ENCODE peak calls at places on chromosomes 3 and 15, in five cellular contexts. K is A549, Q is mucosa of descending colon, U is AG04450, F is breast epithelium. R is an unnamed sample.
A peak's percentile ranks its signal among the peaks of the same experiment; 100 is the strongest.

GRCh38 chr3:53516339-53516738 is 21.9 kb downstream of the CACNA1D start:
- DNase-seq in K (no peak), Q (no peak), F (no peak), U (no peak), R (no peak)

GRCh38 chr3:187767266-187768032 is 22.2 kb upstream of the BCL6 start:
- DNase-seq in U (peak; percentile 75), K (no peak), F (no peak), Q (no peak), R (no peak)

GRCh38 chr3:76505202-76505875 is 534.6 kb upstream of the ROBO2 start:
- DNase-seq in U (no peak), K (no peak), Q (no peak), F (no peak), R (no peak)

GRCh38 chr3:170689218-170689874 is 103.5 kb upstream of the SLC7A14 start:
- DNase-seq in U (peak; percentile 68), K (peak; percentile 10), F (peak; percentile 71), Q (no peak), R (no peak)

GRCh38 chr3:52845691-52846426 is 11.0 kb upstream of the MUSTN1 start:
- DNase-seq in K (peak; percentile 8), Q (no peak), U (no peak), F (no peak), R (no peak)

GRCh38 chr3:149535395-149535685 is 60.8 kb downstream of the TM4SF4 start:
- DNase-seq in U (no peak), F (no peak), Q (no peak), K (no peak), R (no peak)

GRCh38 chr3:98734737-98735136 is 28.4 kb upstream of the ST3GAL6 start:
- DNase-seq in U (no peak), Q (no peak), F (no peak), K (no peak), R (no peak)

GRCh38 chr3:62451211-62451892 is 78.0 kb upstream of the FEZF2 start:
- DNase-seq in Q (no peak), F (no peak), U (no peak), K (no peak), R (no peak)

GRCh38 chr15:99423186-99424130 is 142.3 kb upstream of the MEF2A start:
- DNase-seq in Q (peak; percentile 44), K (no peak), F (no peak), U (no peak), R (no peak)

GRCh38 chr3:24344784-24345439 is 149.7 kb downstream of the THRB start:
- DNase-seq in U (no peak), F (no peak), K (no peak), Q (no peak), R (no peak)

GRCh38 chr3:45896956-45897355 is 10.6 kb downstream of the CCR9 start:
- DNase-seq in F (no peak), K (no peak), Q (no peak), U (peak; percentile 45), R (no peak)

GRCh38 chr15:81133782-81134461 is at the start of gene CFAP161:
- DNase-seq in Q (peak; percentile 61), F (peak; percentile 37), U (peak; percentile 33), K (peak; percentile 33), R (peak; percentile 27)

GRCh38 chr3:85148056-85148455 is 189.3 kb downstream of the CADM2 start:
- DNase-seq in K (no peak), F (no peak), U (no peak), Q (no peak), R (no peak)

GRCh38 chr3:160911399-160911798 is 155.4 kb downstream of the PPM1L start:
- DNase-seq in U (no peak), Q (no peak), K (no peak), F (no peak), R (no peak)

GRCh38 chr3:172317984-172318383 is 130.3 kb downstream of the GHSR start:
- DNase-seq in Q (peak; percentile 55), F (peak; percentile 44), U (peak; percentile 84), K (peak; percentile 13), R (no peak)

GRCh38 chr3:150765949-150766720 is 3.2 kb upstream of the SIAH2 start:
- DNase-seq in Q (no peak), F (no peak), U (no peak), K (no peak), R (no peak)

GRCh38 chr15:68674975-68675374 is 96.2 kb downstream of the CORO2B start:
- DNase-seq in Q (no peak), K (no peak), F (no peak), U (no peak), R (no peak)

GRCh38 chr3:81816473-81817260 is 55.2 kb upstream of the GBE1 start:
- DNase-seq in U (no peak), Q (no peak), F (no peak), K (no peak), R (no peak)

GRCh38 chr3:149212386-149212785 is 9.2 kb downstream of the CP start:
- DNase-seq in Q (no peak), F (no peak), K (no peak), U (no peak), R (no peak)

GRCh38 chr15:42375941-42376340 is 16.6 kb downstream of the CAPN3 start:
- DNase-seq in Q (no peak), K (no peak), U (no peak), F (no peak), R (no peak)

GRCh38 chr15:42373274-42373673 is 14.0 kb downstream of the CAPN3 start:
- DNase-seq in Q (no peak), K (no peak), F (no peak), U (no peak), R (peak; percentile 43)

GRCh38 chr15:42374810-42375209 is 15.5 kb downstream of the CAPN3 start:
- DNase-seq in K (no peak), U (no peak), F (no peak), Q (no peak), R (no peak)

GRCh38 chr15:42373936-42374335 is 14.6 kb downstream of the CAPN3 start:
- DNase-seq in K (no peak), Q (no peak), U (no peak), F (no peak), R (no peak)

GRCh38 chr15:42375252-42375651 is 16.0 kb downstream of the CAPN3 start:
- DNase-seq in Q (no peak), K (no peak), F (no peak), U (no peak), R (no peak)
- H3K9me3 ChIP-seq in Q (peaks cover 8% of the 10 kb centered on the region), K (no peaks in the 10 kb centered on the region), F (no peaks in the 10 kb centered on the region), U (peaks cover 3% of the 10 kb centered on the region), R (no peaks in the 10 kb centered on the region)

DNA sequence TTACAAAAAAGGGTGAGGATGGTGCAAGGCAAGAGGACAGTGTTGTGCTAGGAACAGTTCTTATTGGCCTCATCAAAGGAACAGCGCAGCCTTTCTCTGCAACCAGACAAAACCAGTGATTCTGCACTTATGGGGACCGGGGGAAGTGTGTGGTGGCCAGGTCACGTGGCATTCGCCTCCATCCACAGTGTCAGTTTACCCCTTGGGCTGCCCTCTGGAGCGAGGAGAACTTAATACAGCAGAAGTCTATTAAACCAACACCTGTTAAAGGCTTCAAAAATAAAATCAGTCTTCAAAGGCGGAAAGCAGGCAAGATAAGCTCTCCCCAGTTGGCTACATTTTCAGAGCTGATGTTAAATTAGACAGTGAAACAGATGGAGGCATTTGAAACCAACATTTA is 75.3 kb downstream of the LRIG1 start:
- DNase-seq in Q (no peak), K (no peak), F (no peak), U (no peak), R (no peak)
- H3K9me3 ChIP-seq in Q (peaks cover 12% of the 10 kb centered on the region), K (no peaks in the 10 kb centered on the region), F (peaks cover 8% of the 10 kb centered on the region), U (peaks cover 9% of the 10 kb centered on the region), R (no peaks in the 10 kb centered on the region)

GRCh38 chr15:46174122-46174521 is 539.3 kb downstream of the SQOR start:
- DNase-seq in F (no peak), K (no peak), Q (no peak), U (no peak), R (no peak)

GRCh38 chr15:46177219-46177618 is 542.4 kb downstream of the SQOR start:
- DNase-seq in Q (no peak), U (no peak), F (no peak), K (no peak), R (no peak)

GRCh38 chr15:46178138-46178537 is 543.3 kb downstream of the SQOR start:
- DNase-seq in K (no peak), F (no peak), U (no peak), Q (no peak), R (no peak)
- H3K9me3 ChIP-seq in K (no peaks in the 10 kb centered on the region), F (peaks cover 3% of the 10 kb centered on the region), U (peaks cover 3% of the 10 kb centered on the region), Q (no peaks in the 10 kb centered on the region), R (no peaks in the 10 kb centered on the region)

GRCh38 chr15:28919201-28919627 is 33.4 kb downstream of the APBA2 start:
- DNase-seq in Q (no peak), U (no peak), F (no peak), K (peak; percentile 36), R (no peak)

GRCh38 chr15:28918141-28918983 is 32.6 kb downstream of the APBA2 start:
- DNase-seq in Q (no peak), K (peak; percentile 65), U (no peak), F (no peak), R (no peak)

GRCh38 chr15:28920781-28921331 is 35.1 kb downstream of the APBA2 start:
- DNase-seq in Q (no peak), U (no peak), F (no peak), K (no peak), R (no peak)

GRCh38 chr15:28921336-28921735 is 35.6 kb downstream of the APBA2 start:
- DNase-seq in Q (no peak), U (no peak), F (no peak), K (no peak), R (no peak)

DNA sequence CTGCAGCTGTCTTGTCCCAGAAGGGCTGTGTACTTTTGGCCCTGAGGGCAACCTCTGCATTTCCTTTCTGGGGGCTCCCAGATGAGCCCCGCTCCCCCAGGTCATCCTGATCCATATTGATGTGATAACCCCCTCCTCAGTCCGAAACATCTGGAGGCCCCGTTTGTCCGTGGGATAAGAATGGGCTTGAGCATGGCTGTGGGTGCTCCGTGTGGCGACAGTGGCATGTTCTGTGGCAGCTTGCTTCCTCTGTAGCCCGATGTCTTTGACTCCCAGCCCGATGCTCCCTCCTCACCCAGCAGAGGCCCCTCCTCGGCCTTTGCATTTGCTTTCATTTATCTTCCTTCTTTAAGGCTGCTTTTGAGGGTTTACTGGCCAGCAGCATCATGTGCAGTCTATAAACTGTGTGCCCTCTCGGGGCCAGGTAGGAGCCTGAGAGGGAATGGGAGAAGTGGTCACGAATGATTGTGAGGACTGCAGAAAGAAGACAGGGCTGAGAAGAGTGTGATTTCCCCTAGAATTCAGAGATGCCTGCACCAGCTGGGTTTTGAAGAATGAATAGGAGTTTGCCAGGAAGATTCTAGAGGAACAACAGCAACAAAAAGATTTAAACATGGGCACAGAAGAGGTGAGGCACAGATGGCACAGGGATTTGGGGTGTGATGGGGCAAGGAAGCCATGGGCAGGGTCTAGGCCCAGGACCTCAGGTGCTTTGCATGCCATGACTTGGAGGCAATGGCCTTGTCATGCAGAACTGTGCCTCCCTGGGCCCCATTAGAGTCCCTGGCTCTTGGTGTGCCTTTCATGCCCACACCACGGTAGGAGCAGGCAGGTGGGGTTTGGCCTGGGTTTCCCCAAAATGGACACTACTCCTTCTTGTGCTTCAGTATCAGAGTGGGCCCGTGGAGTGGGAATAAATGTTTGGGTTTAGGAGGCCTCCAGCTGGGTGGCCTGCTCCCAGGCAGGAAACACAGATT is 34.2 kb downstream of the APBA2 start:
- DNase-seq in U (no peak), K (no peak), F (no peak), Q (no peak), R (no peak)
- H3K9me3 ChIP-seq in U (peaks cover 7% of the 10 kb centered on the region), K (no peaks in the 10 kb centered on the region), F (no peaks in the 10 kb centered on the region), Q (no peaks in the 10 kb centered on the region), R (no peaks in the 10 kb centered on the region)

GRCh38 chr3:67516496-67516895 is 137.9 kb downstream of the SUCLG2 start:
- DNase-seq in F (no peak), K (no peak), U (no peak), Q (no peak), R (peak; percentile 74)
- H3K9me3 ChIP-seq in F (no peaks in the 10 kb centered on the region), K (no peaks in the 10 kb centered on the region), U (no peaks in the 10 kb centered on the region), Q (no peaks in the 10 kb centered on the region), R (no peaks in the 10 kb centered on the region)

R was measured in gastrocnemius medialis.